ENCODE peak calls at places on chromosome 14, in ten cellular contexts. B is Calu3, A is NCI-H1092, Q is NCI-H774, J is PC-3, U is psoas muscle, P is kidney tubule cell, D is neural crest cell, T is islet precursor cell, C is NCI-H1048. S is an unnamed sample.
A peak's percentile ranks its signal among the peaks of the same experiment; 100 is the strongest.

GRCh38 chr14:59332727-59333126 is 132.5 kb downstream of the GPR135 start:
- DNase-seq in C (no peak), Q (no peak), U (no peak), J (peak; percentile 72), D (no peak), P (peak; percentile 52), A (no peak), B (no peak), T (no peak), S (peak; percentile 91)

GRCh38 chr14:104245075-104245474 is 106.7 kb downstream of the KIF26A start:
- DNase-seq in D (no peak), A (no peak), U (no peak), J (no peak), Q (no peak), P (no peak), B (no peak), C (no peak), T (peak; percentile 40), S (no peak)

GRCh38 chr14:52873694-52874093 is 77.2 kb downstream of the FERMT2 start:
- DNase-seq in U (peak; percentile 67), P (no peak), C (peak; percentile 57), A (no peak), J (no peak), Q (no peak), D (no peak), T (no peak), B (no peak), S (no peak)

GRCh38 chr14:82422186-82422585 is 888.5 kb upstream of the SEL1L start:
- DNase-seq in U (no peak), P (no peak), B (no peak), A (peak; percentile 77), D (no peak), T (no peak), Q (no peak), J (no peak), C (no peak), S (no peak)

GRCh38 chr14:89625208-89625987 is 208.4 kb upstream of the FOXN3 start:
- DNase-seq in Q (peak; percentile 4), J (no peak), A (peak; percentile 86), P (no peak), U (peak; percentile 71), D (no peak), C (no peak), T (no peak), B (no peak), S (peak; percentile 54)

GRCh38 chr14:24693941-24694507 is 60.0 kb upstream of the GZMB start:
- DNase-seq in Q (no peak), C (no peak), D (no peak), T (no peak), J (no peak), A (no peak), B (no peak), U (no peak), P (no peak), S (no peak)

GRCh38 chr14:104294983-104295680 is 156.7 kb downstream of the KIF26A start:
- DNase-seq in U (peak; percentile 33), A (no peak), C (no peak), T (peak; percentile 53), B (no peak), P (no peak), Q (no peak), D (no peak), J (no peak), S (no peak)

GRCh38 chr14:46399049-46399448 is 252.5 kb downstream of the RPL10L start:
- DNase-seq in A (peak; percentile 94), B (no peak), C (no peak), T (peak; percentile 49), U (no peak), D (no peak), P (no peak), J (no peak), Q (peak; percentile 47), S (no peak)

GRCh38 chr14:68862954-68863594 is 70.2 kb upstream of the ZFP36L1 start:
- DNase-seq in T (peak; percentile 89), B (peak; percentile 82), D (peak; percentile 83), A (peak; percentile 59), U (peak; percentile 84), C (peak; percentile 32), Q (peak; percentile 10), P (peak; percentile 83), J (peak; percentile 91), S (peak; percentile 45)

GRCh38 chr14:24071836-24072420 is 566 bp downstream of the CPNE6 start:
- DNase-seq in U (no peak), J (no peak), P (no peak), D (no peak), Q (no peak), A (no peak), B (no peak), C (no peak), T (no peak), S (no peak)

GRCh38 chr14:22614240-22614799 is 16.2 kb downstream of the ABHD4 start:
- DNase-seq in T (peak; percentile 96), A (no peak), P (peak; percentile 99), J (peak; percentile 97), B (peak; percentile 73), Q (no peak), C (peak; percentile 46), U (no peak), D (no peak), S (peak; percentile 99)

GRCh38 chr14:32345311-32345771 is 16.2 kb downstream of the AKAP6 start:
- DNase-seq in U (no peak), J (peak; percentile 2), D (no peak), P (peak; percentile 52), C (no peak), A (no peak), B (no peak), Q (no peak), T (peak; percentile 68), S (peak; percentile 35)

GRCh38 chr14:80965041-80965440 is 9.6 kb downstream of the TSHR start:
- DNase-seq in P (no peak), D (no peak), B (no peak), T (no peak), J (no peak), C (no peak), Q (no peak), U (no peak), A (no peak), S (no peak)

GRCh38 chr14:89588016-89588415 is 171.0 kb upstream of the FOXN3 start:
- DNase-seq in Q (no peak), P (no peak), C (no peak), B (no peak), J (no peak), A (no peak), D (no peak), U (no peak), T (no peak), S (no peak)

GRCh38 chr14:91330111-91330696 is 85.7 kb upstream of the GPR68 start:
- DNase-seq in U (no peak), T (no peak), D (no peak), P (no peak), A (no peak), J (no peak), Q (no peak), B (no peak), C (no peak), S (no peak)

GRCh38 chr14:51188566-51189185 is 51.4 kb upstream of the TMX1 start:
- DNase-seq in A (no peak), J (peak; percentile 61), U (no peak), D (no peak), Q (no peak), P (no peak), T (no peak), B (no peak), C (no peak), S (peak; percentile 47)